ENCODE peak calls at places on chromosomes 16 and 17, in seven cellular contexts. D is BJ; K is Peyer's patch; P is EH; T is CD8-positive, alpha-beta memory T cell; Z is T-helper 2 cell; V is AG08395. G is an unnamed sample.

GRCh38 chr16:79519448-79519847 is 81.1 kb downstream of the MAF start:
- DNase-seq in K (peak; percentile 61), P (no peak), T (no peak), D (no peak), Z (no peak), V (no peak), G (no peak)

GRCh38 chr17:39104046-39104445 is 47.4 kb downstream of the PLXDC1 start:
- DNase-seq in V (no peak), Z (no peak), K (no peak), D (no peak), T (no peak), P (peak; percentile 40), G (no peak)

GRCh38 chr16:14151256-14152030 is 80.3 kb downstream of the MRTFB start:
- DNase-seq in K (no peak), P (peak; percentile 66), V (peak; percentile 42), T (no peak), Z (no peak), D (no peak), G (no peak)

GRCh38 chr17:79630821-79631639 is 20.2 kb upstream of the RBFOX3 start:
- DNase-seq in Z (no peak), K (peak; percentile 23), D (no peak), V (no peak), P (no peak), T (peak; percentile 41), G (no peak)

GRCh38 chr17:77634710-77635109 is 323.8 kb upstream of the TNRC6C start:
- DNase-seq in Z (no peak), V (no peak), T (no peak), D (no peak), K (no peak), P (no peak), G (no peak)

GRCh38 chr17:80720624-80721577 is 176.3 kb downstream of the RPTOR start:
- DNase-seq in K (peak; percentile 81), P (no peak), T (peak; percentile 89), D (no peak), V (no peak), Z (no peak), G (peak; percentile 13)

GRCh38 chr17:38349097-38349904 is 2.3 kb upstream of the SOCS7 start:
- DNase-seq in D (no peak), T (peak; percentile 88), V (peak; percentile 76), K (peak; percentile 95), Z (peak; percentile 68), P (peak; percentile 84), G (peak; percentile 37)

GRCh38 chr16:87608400-87608985 is 6.2 kb downstream of the JPH3 start:
- DNase-seq in V (peak; percentile 88), K (peak; percentile 51), T (no peak), Z (no peak), D (no peak), P (peak; percentile 76), G (no peak)

GRCh38 chr17:48011405-48012150 is 26.0 kb downstream of the COPZ2 start:
- DNase-seq in T (peak; percentile 63), Z (peak; percentile 12), P (peak; percentile 66), V (peak; percentile 74), D (no peak), K (peak; percentile 73), G (no peak)

GRCh38 chr17:73976676-73977521 is 226.6 kb upstream of the RPL38 start:
- DNase-seq in D (no peak), Z (no peak), K (no peak), V (peak; percentile 59), P (no peak), T (no peak), G (no peak)

GRCh38 chr16:85170066-85171003 is 58.1 kb upstream of the CIBAR2 start:
- DNase-seq in D (no peak), T (peak; percentile 39), K (no peak), Z (no peak), P (no peak), V (no peak), G (no peak)

GRCh38 chr16:54873081-54873480 is 57.6 kb upstream of the IRX5 start:
- DNase-seq in T (no peak), P (peak; percentile 10), K (no peak), Z (no peak), D (no peak), V (peak; percentile 41), G (no peak)

GRCh38 chr17:45289316-45290268 is 27.2 kb downstream of the MAP3K14 start:
- DNase-seq in T (peak; percentile 39), K (no peak), D (no peak), V (no peak), P (no peak), Z (no peak), G (no peak)

GRCh38 chr16:84088695-84089395 is 27.9 kb downstream of the MBTPS1 start:
- DNase-seq in D (no peak), Z (peak; percentile 27), V (no peak), K (peak; percentile 70), T (peak; percentile 64), P (no peak), G (no peak)

GRCh38 chr16:77470851-77471250 is 36.0 kb upstream of the ADAMTS18 start:
- DNase-seq in T (no peak), K (no peak), D (no peak), V (no peak), P (no peak), Z (no peak), G (peak; percentile 2)

GRCh38 chr17:882827-883585 is 96.6 kb downstream of the NXN start:
- DNase-seq in K (peak; percentile 52), Z (no peak), V (peak; percentile 37), P (peak; percentile 70), D (no peak), T (no peak), G (no peak)

GRCh38 chr17:29195465-29196081 is 15.4 kb upstream of the MYO18A start:
- DNase-seq in P (peak; percentile 63), T (no peak), Z (no peak), D (no peak), V (no peak), K (peak; percentile 52), G (no peak)

GRCh38 chr17:79651751-79652150 is 40.9 kb upstream of the RBFOX3 start:
- DNase-seq in K (peak; percentile 21), Z (no peak), D (no peak), V (no peak), T (no peak), P (no peak), G (no peak)

GRCh38 chr16:72508196-72508595 is 336.2 kb upstream of the PMFBP1 start:
- DNase-seq in T (no peak), K (no peak), D (no peak), P (peak; percentile 84), V (no peak), Z (no peak), G (no peak)

GRCh38 chr17:63932008-63932561 is at the start of gene CD79B:
- DNase-seq in T (no peak), V (no peak), Z (no peak), D (no peak), K (peak; percentile 87), P (no peak), G (no peak)

GRCh38 chr17:61345081-61345480 is 54.6 kb upstream of the TBX2 start:
- DNase-seq in T (no peak), D (no peak), P (no peak), Z (no peak), K (no peak), V (no peak), G (no peak)

GRCh38 chr17:17831208-17832039 is 5.4 kb downstream of the SREBF1 start:
- DNase-seq in D (no peak), P (no peak), K (no peak), Z (no peak), T (no peak), V (no peak), G (no peak)

GRCh38 chr16:72561-73537 is at the start of gene RHBDF1:
- DNase-seq in T (no peak), Z (no peak), D (no peak), P (peak; percentile 71), V (peak; percentile 86), K (peak; percentile 70), G (no peak)

GRCh38 chr17:34139996-34140395 is 115.1 kb upstream of the CCL2 start:
- DNase-seq in V (no peak), T (no peak), Z (no peak), P (no peak), K (no peak), D (no peak), G (no peak)

GRCh38 chr16:48959204-48959603 is 322.4 kb downstream of the CBLN1 start:
- DNase-seq in Z (no peak), V (no peak), T (no peak), D (no peak), K (no peak), P (peak; percentile 9), G (peak; percentile 32)

GRCh38 chr17:13074026-13074425 is 56.2 kb upstream of the ELAC2 start:
- DNase-seq in Z (no peak), D (no peak), T (no peak), K (no peak), V (peak; percentile 49), P (peak; percentile 21), G (no peak)

G was measured in retinal pigment epithelial cell.